ENCODE peak calls at places on chromosomes 13 and 19, in seven cellular contexts. N is adrenal gland; B is cardiac muscle cell; E is HCT116; K is CD8-positive, alpha-beta memory T cell; T is neural progenitor cell; C is SK-N-SH. R is an unnamed sample.

GRCh38 chr19:10001899-10002298 is 8.4 kb downstream of the COL5A3 start:
- DNase-seq in E (no peak), C (no peak), T (peak; percentile 17), N (peak; percentile 52), B (peak; percentile 21), K (no peak), R (no peak)

GRCh38 chr13:110580800-110581199 is 19.3 kb upstream of the RAB20 start:
- DNase-seq in C (no peak), N (no peak), B (peak; percentile 33), E (no peak), K (no peak), T (no peak), R (no peak)

GRCh38 chr13:98173431-98173921 is 3.6 kb downstream of the RNF113B start:
- DNase-seq in C (no peak), E (peak; percentile 29), B (peak; percentile 85), K (no peak), T (peak; percentile 28), N (no peak), R (peak; percentile 64)

GRCh38 chr13:28467886-28468519 is 26.9 kb downstream of the FLT1 start:
- DNase-seq in C (no peak), E (no peak), T (no peak), B (peak; percentile 52), N (no peak), K (no peak), R (no peak)

GRCh38 chr13:60226507-60226906 is 62.8 kb upstream of the DIAPH3 start:
- DNase-seq in C (peak; percentile 57), E (peak; percentile 12), B (peak; percentile 53), K (no peak), T (peak; percentile 69), N (no peak), R (no peak)

GRCh38 chr13:69565334-69565733 is 542.3 kb upstream of the ATXN8OS start:
- DNase-seq in B (peak; percentile 0), E (peak; percentile 49), K (no peak), N (no peak), T (peak; percentile 56), C (peak; percentile 22), R (no peak)

GRCh38 chr13:32035701-32036100 is 4.1 kb downstream of the FRY start:
- DNase-seq in T (no peak), B (no peak), C (no peak), N (no peak), K (no peak), E (no peak), R (no peak)

GRCh38 chr19:42037649-42038048 is 32.4 kb downstream of the GRIK5 start:
- DNase-seq in N (no peak), C (no peak), E (no peak), K (no peak), B (no peak), T (no peak), R (no peak)

DNA sequence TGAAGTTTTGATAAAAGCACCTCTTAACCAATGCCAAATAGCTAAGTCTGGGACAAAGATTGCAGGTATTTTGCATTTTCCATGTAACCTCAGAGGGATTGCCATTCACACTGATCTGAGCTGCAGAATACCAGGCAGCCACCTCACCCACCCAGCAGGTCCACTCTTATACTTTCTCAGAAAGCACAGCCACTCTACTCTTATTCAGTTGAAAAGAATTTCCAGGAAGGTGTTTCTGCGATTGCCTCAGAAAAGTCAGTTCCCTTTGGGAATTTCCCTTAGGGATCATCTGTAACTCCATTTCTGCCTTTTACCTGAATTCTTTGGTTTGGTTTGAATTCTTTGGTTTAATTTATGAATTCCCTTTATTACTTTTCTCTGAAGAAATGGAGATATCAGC is 909 bp upstream of the ALOX5AP start:
- DNase-seq in B (no peak), N (no peak), K (no peak), E (no peak), C (no peak), T (no peak), R (no peak)
- H3K27ac ChIP-seq in B (no peak overlapping the region), N (no peak overlapping the region), K (no peak overlapping the region), E (no peak overlapping the region), C (peak overlapping the region; percentile 20), T (no peak overlapping the region), R (no peak overlapping the region)

GRCh38 chr13:20983386-20983785 is 78.0 kb downstream of the LATS2 start:
- DNase-seq in C (no peak), N (no peak), E (no peak), T (no peak), B (no peak), K (no peak), R (no peak)
- H3K36me3 ChIP-seq in C (peaks cover 64% of the 10 kb centered on the region), N (peaks cover 65% of the 10 kb centered on the region), E (peaks cover 11% of the 10 kb centered on the region), T (peaks cover 9% of the 10 kb centered on the region), B (peaks cover 37% of the 10 kb centered on the region), K (no peaks in the 10 kb centered on the region), R (peaks cover 86% of the 10 kb centered on the region)

DNA sequence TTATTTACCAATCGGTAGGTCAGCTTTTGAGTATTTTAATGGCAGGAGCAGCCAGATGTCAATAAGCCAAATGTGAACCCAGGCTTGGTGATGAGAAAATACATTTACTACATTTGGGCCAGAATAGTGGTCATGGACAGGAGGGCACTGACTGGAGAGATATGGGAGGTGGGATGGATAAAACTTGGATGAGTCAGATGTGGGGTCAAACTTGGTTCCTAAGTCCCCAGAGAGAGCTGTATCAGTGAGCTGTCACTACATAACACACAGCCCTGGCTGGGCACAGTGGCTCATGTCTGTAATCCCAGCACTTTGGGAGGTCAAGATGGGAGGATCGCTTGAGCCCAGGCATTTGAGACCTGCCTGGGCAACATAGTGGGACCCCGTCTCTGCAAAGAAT is 51.7 kb upstream of the EHD2 start:
- DNase-seq in K (no peak), C (no peak), T (no peak), E (no peak), N (no peak), B (peak; percentile 24), R (no peak)
- H3K27ac ChIP-seq in K (no peak overlapping the region), C (peak overlapping the region; percentile 91), T (no peak overlapping the region), E (no peak overlapping the region), N (peak overlapping the region; percentile 9), B (no peak overlapping the region), R (no peak overlapping the region)

GRCh38 chr19:18912933-18913332 is 6.3 kb downstream of the COPE start:
- DNase-seq in N (no peak), B (no peak), E (no peak), K (no peak), C (no peak), T (no peak), R (no peak)

GRCh38 chr19:18915639-18916038 is 3.5 kb downstream of the COPE start:
- DNase-seq in K (no peak), N (peak; percentile 76), E (peak; percentile 50), C (peak; percentile 80), T (peak; percentile 69), B (peak; percentile 40), R (no peak)

GRCh38 chr19:18910010-18910409 is 9.2 kb downstream of the COPE start:
- DNase-seq in B (no peak), C (no peak), T (no peak), N (no peak), E (no peak), K (no peak), R (no peak)

GRCh38 chr19:18910801-18911436 is 8.3 kb downstream of the COPE start:
- DNase-seq in C (no peak), N (no peak), E (no peak), T (no peak), K (no peak), B (no peak), R (no peak)

GRCh38 chr19:18913466-18913865 is 5.7 kb downstream of the COPE start:
- DNase-seq in N (no peak), B (no peak), C (no peak), K (no peak), T (no peak), E (no peak), R (no peak)
- H3K36me3 ChIP-seq in N (peaks cover 36% of the 10 kb centered on the region), B (no peaks in the 10 kb centered on the region), C (peaks cover 39% of the 10 kb centered on the region), K (no peaks in the 10 kb centered on the region), T (no peaks in the 10 kb centered on the region), E (no peaks in the 10 kb centered on the region), R (peaks cover 70% of the 10 kb centered on the region)